ENCODE peak calls at places on chromosomes 3 and 15, in six cellular contexts. One of them, this sample, is unnamed.

GRCh38 chr3:127551971-127552370 is 38.6 kb downstream of the TPRA1 start:
- DNase-seq in skeletal muscle cell: no peak
- DNase-seq in AG04449: no peak
- DNase-seq in fibroblast of villous mesenchyme: no peak
- DNase-seq in left cardiac atrium: no peak
- DNase-seq in pancreas: no peak
- DNase-seq in this sample: no peak

GRCh38 chr3:44870375-44871061 is 3.9 kb upstream of the TGM4 start:
- DNase-seq in AG04449: no peak
- DNase-seq in skeletal muscle cell: no peak
- DNase-seq in fibroblast of villous mesenchyme: no peak
- DNase-seq in pancreas: peak; percentile 61
- DNase-seq in left cardiac atrium: no peak
- DNase-seq in this sample: no peak

GRCh38 chr15:31212956-31213694 is 111.6 kb upstream of the TRPM1 start:
- DNase-seq in pancreas: no peak
- DNase-seq in skeletal muscle cell: no peak
- DNase-seq in fibroblast of villous mesenchyme: peak; percentile 82
- DNase-seq in AG04449: no peak
- DNase-seq in left cardiac atrium: no peak
- DNase-seq in this sample: no peak

GRCh38 chr3:149080011-149080698 is 6.2 kb downstream of the HLTF start:
- DNase-seq in AG04449: no peak
- DNase-seq in pancreas: no peak
- DNase-seq in skeletal muscle cell: no peak
- DNase-seq in left cardiac atrium: no peak
- DNase-seq in fibroblast of villous mesenchyme: peak; percentile 27
- DNase-seq in this sample: no peak

GRCh38 chr15:85580914-85581313 is 200.5 kb downstream of the AKAP13 start:
- DNase-seq in AG04449: no peak
- DNase-seq in fibroblast of villous mesenchyme: no peak
- DNase-seq in skeletal muscle cell: no peak
- DNase-seq in left cardiac atrium: peak; percentile 35
- DNase-seq in pancreas: peak; percentile 58
- DNase-seq in this sample: peak; percentile 72

GRCh38 chr15:42275780-42276395 is 2.7 kb upstream of the TMEM87A start:
- DNase-seq in pancreas: no peak
- DNase-seq in fibroblast of villous mesenchyme: no peak
- DNase-seq in left cardiac atrium: no peak
- DNase-seq in skeletal muscle cell: no peak
- DNase-seq in AG04449: no peak
- DNase-seq in this sample: no peak

GRCh38 chr3:129228891-129229585 is 20.4 kb upstream of the COPG1 start:
- DNase-seq in skeletal muscle cell: no peak
- DNase-seq in fibroblast of villous mesenchyme: peak; percentile 80
- DNase-seq in pancreas: no peak
- DNase-seq in left cardiac atrium: peak; percentile 29
- DNase-seq in AG04449: peak; percentile 41
- DNase-seq in this sample: no peak

GRCh38 chr3:152376351-152377183 is 107.8 kb downstream of the MBNL1 start:
- DNase-seq in pancreas: no peak
- DNase-seq in left cardiac atrium: no peak
- DNase-seq in fibroblast of villous mesenchyme: peak; percentile 62
- DNase-seq in skeletal muscle cell: peak; percentile 50
- DNase-seq in AG04449: peak; percentile 63
- DNase-seq in this sample: peak; percentile 77

GRCh38 chr15:66614456-66615174 is 48.8 kb upstream of the LCTL start:
- DNase-seq in fibroblast of villous mesenchyme: no peak
- DNase-seq in pancreas: no peak
- DNase-seq in skeletal muscle cell: no peak
- DNase-seq in AG04449: no peak
- DNase-seq in left cardiac atrium: no peak
- DNase-seq in this sample: no peak

GRCh38 chr3:121362035-121362734 is 183.6 kb downstream of the POLQ start:
- DNase-seq in skeletal muscle cell: no peak
- DNase-seq in AG04449: no peak
- DNase-seq in fibroblast of villous mesenchyme: no peak
- DNase-seq in left cardiac atrium: no peak
- DNase-seq in pancreas: no peak
- DNase-seq in this sample: peak; percentile 23

GRCh38 chr3:11238057-11238456 is 34.1 kb upstream of the ATG7 start:
- DNase-seq in left cardiac atrium: no peak
- DNase-seq in fibroblast of villous mesenchyme: peak; percentile 96
- DNase-seq in AG04449: peak; percentile 89
- DNase-seq in pancreas: no peak
- DNase-seq in skeletal muscle cell: peak; percentile 56
- DNase-seq in this sample: no peak

GRCh38 chr15:31977812-31978662 is 52.3 kb upstream of the CHRNA7 start:
- DNase-seq in left cardiac atrium: peak; percentile 33
- DNase-seq in pancreas: peak; percentile 31
- DNase-seq in fibroblast of villous mesenchyme: no peak
- DNase-seq in skeletal muscle cell: no peak
- DNase-seq in AG04449: no peak
- DNase-seq in this sample: peak; percentile 78

GRCh38 chr3:135970500-135971116 is 5.1 kb downstream of the PPP2R3A start:
- DNase-seq in skeletal muscle cell: no peak
- DNase-seq in pancreas: no peak
- DNase-seq in fibroblast of villous mesenchyme: no peak
- DNase-seq in AG04449: no peak
- DNase-seq in left cardiac atrium: peak; percentile 20
- DNase-seq in this sample: no peak

GRCh38 chr3:27685474-27685873 is 36.6 kb downstream of the EOMES start:
- DNase-seq in fibroblast of villous mesenchyme: no peak
- DNase-seq in skeletal muscle cell: no peak
- DNase-seq in AG04449: no peak
- DNase-seq in left cardiac atrium: no peak
- DNase-seq in pancreas: no peak
- DNase-seq in this sample: no peak

GRCh38 chr15:98654790-98655360 is 6.5 kb downstream of the IGF1R start:
- DNase-seq in fibroblast of villous mesenchyme: no peak
- DNase-seq in pancreas: no peak
- DNase-seq in left cardiac atrium: no peak
- DNase-seq in AG04449: no peak
- DNase-seq in skeletal muscle cell: no peak
- DNase-seq in this sample: no peak

GRCh38 chr3:15637131-15637951 is 35.8 kb downstream of the BTD start:
- DNase-seq in fibroblast of villous mesenchyme: peak; percentile 44
- DNase-seq in pancreas: no peak
- DNase-seq in left cardiac atrium: no peak
- DNase-seq in AG04449: no peak
- DNase-seq in skeletal muscle cell: no peak
- DNase-seq in this sample: no peak

GRCh38 chr3:153291052-153291689 is 129.1 kb downstream of the RAP2B start:
- DNase-seq in left cardiac atrium: no peak
- DNase-seq in pancreas: no peak
- DNase-seq in fibroblast of villous mesenchyme: no peak
- DNase-seq in skeletal muscle cell: no peak
- DNase-seq in AG04449: no peak
- DNase-seq in this sample: no peak

GRCh38 chr3:77051927-77052542 is 12.1 kb downstream of the ROBO2 start:
- DNase-seq in AG04449: no peak
- DNase-seq in pancreas: no peak
- DNase-seq in fibroblast of villous mesenchyme: no peak
- DNase-seq in skeletal muscle cell: no peak
- DNase-seq in left cardiac atrium: no peak
- DNase-seq in this sample: no peak

GRCh38 chr15:47603026-47603425 is 114.3 kb upstream of the SEMA6D start:
- DNase-seq in fibroblast of villous mesenchyme: no peak
- DNase-seq in AG04449: no peak
- DNase-seq in pancreas: no peak
- DNase-seq in skeletal muscle cell: no peak
- DNase-seq in left cardiac atrium: no peak
- DNase-seq in this sample: no peak

GRCh38 chr3:76954412-76954811 is 85.5 kb upstream of the ROBO2 start:
- DNase-seq in left cardiac atrium: no peak
- DNase-seq in AG04449: no peak
- DNase-seq in pancreas: no peak
- DNase-seq in skeletal muscle cell: no peak
- DNase-seq in fibroblast of villous mesenchyme: no peak
- DNase-seq in this sample: no peak

GRCh38 chr3:9862391-9863235 is 17.4 kb downstream of the CIDEC start:
- DNase-seq in left cardiac atrium: peak; percentile 77
- DNase-seq in pancreas: peak; percentile 37
- DNase-seq in fibroblast of villous mesenchyme: peak; percentile 79
- DNase-seq in AG04449: no peak
- DNase-seq in skeletal muscle cell: no peak
- DNase-seq in this sample: peak; percentile 84

GRCh38 chr3:58105196-58105595 is 97.0 kb downstream of the FLNB start:
- DNase-seq in pancreas: no peak
- DNase-seq in AG04449: no peak
- DNase-seq in left cardiac atrium: no peak
- DNase-seq in skeletal muscle cell: no peak
- DNase-seq in fibroblast of villous mesenchyme: no peak
- DNase-seq in this sample: no peak

GRCh38 chr3:59935025-59935424 is 885.2 kb upstream of the CFAP20DC start:
- DNase-seq in fibroblast of villous mesenchyme: no peak
- DNase-seq in left cardiac atrium: no peak
- DNase-seq in skeletal muscle cell: no peak
- DNase-seq in pancreas: no peak
- DNase-seq in AG04449: no peak
- DNase-seq in this sample: no peak

This sample was measured in Right ventricle myocardium inferior.